ENCODE peak calls at places on chromosome 20, in seven cellular contexts. One of them, this sample, is unnamed. For H3K4me1, the result is how much of the 10 kb centered on the place peaks cover.

GRCh38 chr20:24131684-24132083 is 143.1 kb upstream of the GGTLC1 start:
- DNase-seq in H1: no peak
- DNase-seq in HepG2: no peak
- DNase-seq in A549: no peak
- DNase-seq in GM12878: no peak
- DNase-seq in IMR-90: no peak
- DNase-seq in K562: no peak
- DNase-seq in this sample: no peak

GRCh38 chr20:22825546-22825945 is 209.6 kb upstream of the SSTR4 start:
- DNase-seq in K562: no peak
- DNase-seq in GM12878: no peak
- DNase-seq in HepG2: no peak
- DNase-seq in H1: no peak
- DNase-seq in IMR-90: no peak
- DNase-seq in A549: no peak
- DNase-seq in this sample: no peak

GRCh38 chr20:63697357-63697867 is 960 bp downstream of the TNFRSF6B start:
- DNase-seq in IMR-90: no peak
- DNase-seq in HepG2: no peak
- DNase-seq in GM12878: no peak
- DNase-seq in K562: no peak
- DNase-seq in H1: no peak
- DNase-seq in A549: no peak
- DNase-seq in this sample: peak

GRCh38 chr20:7650481-7650880 is 289.8 kb downstream of the HAO1 start:
- DNase-seq in H1: no peak
- DNase-seq in HepG2: no peak
- DNase-seq in K562: no peak
- DNase-seq in GM12878: no peak
- DNase-seq in A549: no peak
- DNase-seq in IMR-90: no peak
- DNase-seq in this sample: no peak

GRCh38 chr20:62952373-62953166 is at the start of gene SLC17A9:
- DNase-seq in GM12878: peak
- DNase-seq in IMR-90: peak
- DNase-seq in HepG2: peak
- DNase-seq in K562: peak
- DNase-seq in H1: no peak
- DNase-seq in A549: no peak
- DNase-seq in this sample: no peak

GRCh38 chr20:45059022-45059728 is 41.8 kb downstream of the KCNS1 start:
- DNase-seq in HepG2: no peak
- DNase-seq in IMR-90: peak
- DNase-seq in H1: no peak
- DNase-seq in K562: no peak
- DNase-seq in GM12878: no peak
- DNase-seq in A549: no peak
- DNase-seq in this sample: no peak

GRCh38 chr20:62742979-62743776 is 34.5 kb downstream of the NTSR1 start:
- DNase-seq in IMR-90: no peak
- DNase-seq in HepG2: no peak
- DNase-seq in K562: no peak
- DNase-seq in A549: no peak
- DNase-seq in H1: no peak
- DNase-seq in GM12878: no peak
- DNase-seq in this sample: no peak

GRCh38 chr20:11373391-11373790 is 544.3 kb upstream of the BTBD3 start:
- DNase-seq in IMR-90: no peak
- DNase-seq in GM12878: no peak
- DNase-seq in K562: no peak
- DNase-seq in HepG2: no peak
- DNase-seq in H1: no peak
- DNase-seq in A549: no peak
- DNase-seq in this sample: no peak

GRCh38 chr20:63978319-63979220 is 872 bp downstream of the SAMD10 start:
- DNase-seq in A549: no peak
- DNase-seq in IMR-90: peak
- DNase-seq in K562: peak
- DNase-seq in GM12878: no peak
- DNase-seq in H1: no peak
- DNase-seq in HepG2: peak
- DNase-seq in this sample: peak

GRCh38 chr20:33576432-33576883 is 85.7 kb upstream of the C20orf144 start:
- DNase-seq in HepG2: no peak
- DNase-seq in GM12878: no peak
- DNase-seq in K562: no peak
- DNase-seq in IMR-90: peak
- DNase-seq in A549: no peak
- DNase-seq in H1: no peak
- DNase-seq in this sample: peak

GRCh38 chr20:57392512-57393271 is 1.5 kb downstream of the RBM38 start:
- DNase-seq in IMR-90: no peak
- DNase-seq in H1: no peak
- DNase-seq in A549: no peak
- DNase-seq in K562: no peak
- DNase-seq in GM12878: no peak
- DNase-seq in HepG2: no peak
- DNase-seq in this sample: no peak

GRCh38 chr20:57560554-57561355 is at the start of gene PCK1:
- DNase-seq in GM12878: no peak
- DNase-seq in HepG2: peak
- DNase-seq in K562: peak
- DNase-seq in H1: no peak
- DNase-seq in IMR-90: peak
- DNase-seq in A549: peak
- DNase-seq in this sample: no peak

GRCh38 chr20:4793183-4793582 is 71.5 kb downstream of the PRND start:
- DNase-seq in HepG2: no peak
- DNase-seq in A549: no peak
- DNase-seq in K562: no peak
- DNase-seq in IMR-90: no peak
- DNase-seq in GM12878: no peak
- DNase-seq in H1: no peak
- DNase-seq in this sample: no peak

GRCh38 chr20:10541668-10542411 is 106.7 kb downstream of the SLX4IP start:
- DNase-seq in GM12878: no peak
- DNase-seq in K562: no peak
- DNase-seq in A549: no peak
- DNase-seq in H1: no peak
- DNase-seq in HepG2: peak
- DNase-seq in IMR-90: no peak
- DNase-seq in this sample: no peak

GRCh38 chr20:33677991-33678431 is 3.8 kb upstream of the NECAB3 start:
- DNase-seq in IMR-90: no peak
- DNase-seq in A549: no peak
- DNase-seq in HepG2: no peak
- DNase-seq in H1: no peak
- DNase-seq in GM12878: no peak
- DNase-seq in K562: peak
- DNase-seq in this sample: no peak

DNA sequence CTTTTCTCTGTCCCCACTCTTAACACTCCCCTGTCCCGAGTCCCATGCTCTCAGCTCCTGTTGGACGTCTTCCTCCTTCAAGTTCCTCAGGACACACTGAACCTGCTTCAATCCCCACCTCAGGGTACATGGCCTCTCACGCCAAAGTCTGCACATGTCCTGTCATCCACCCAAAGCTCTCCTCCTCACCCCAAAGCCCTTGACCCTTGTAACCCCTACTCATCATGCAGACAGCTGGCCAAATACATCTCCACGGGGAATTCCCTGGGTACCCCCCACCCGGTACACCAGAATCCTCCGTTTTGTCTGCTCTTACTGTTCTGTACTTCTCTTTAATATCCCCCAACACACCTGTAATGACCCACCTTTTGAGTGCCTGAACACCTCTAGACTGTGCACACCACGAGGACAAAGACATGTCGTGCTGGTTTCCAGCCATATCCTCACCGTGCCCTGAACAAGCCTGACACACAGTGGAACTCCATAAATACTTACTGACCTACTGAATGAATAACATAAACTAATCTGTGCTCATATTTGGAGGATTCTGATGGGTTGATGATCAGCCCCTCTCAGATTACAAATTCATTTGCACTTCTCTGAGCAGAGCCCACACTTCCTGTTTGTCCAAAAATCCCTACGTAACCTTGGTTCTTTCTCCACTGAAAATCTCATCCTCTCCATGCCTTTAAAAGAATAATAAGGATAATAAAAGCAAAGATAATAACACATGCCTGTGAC is 66.8 kb upstream of the EYA2 start:
- DNase-seq in IMR-90: peak
- DNase-seq in HepG2: no peak
- DNase-seq in K562: no peak
- DNase-seq in GM12878: no peak
- DNase-seq in H1: no peak
- DNase-seq in A549: no peak
- DNase-seq in this sample: no peak
- TF ChIP-seq USF2 in IMR-90: no peak
- TF ChIP-seq USF2 in HepG2: no peak
- TF ChIP-seq USF2 in K562: no peak
- TF ChIP-seq USF2 in GM12878: no peak
- TF ChIP-seq USF2 in H1: no peak
- TF ChIP-seq USF2 in A549: no peak
- TF ChIP-seq USF2 in this sample: no peak

GRCh38 chr20:42901689-42902518 is 287.8 kb downstream of the PTPRT start:
- DNase-seq in H1: no peak
- DNase-seq in K562: no peak
- DNase-seq in GM12878: no peak
- DNase-seq in A549: no peak
- DNase-seq in IMR-90: no peak
- DNase-seq in HepG2: peak
- DNase-seq in this sample: no peak

GRCh38 chr20:42907730-42908129 is 282.0 kb downstream of the PTPRT start:
- DNase-seq in A549: no peak
- DNase-seq in GM12878: no peak
- DNase-seq in H1: no peak
- DNase-seq in IMR-90: no peak
- DNase-seq in K562: no peak
- DNase-seq in HepG2: no peak
- DNase-seq in this sample: no peak

GRCh38 chr20:42906120-42906519 is 283.6 kb downstream of the PTPRT start:
- DNase-seq in K562: no peak
- DNase-seq in HepG2: no peak
- DNase-seq in H1: no peak
- DNase-seq in A549: no peak
- DNase-seq in IMR-90: no peak
- DNase-seq in GM12878: no peak
- DNase-seq in this sample: no peak

GRCh38 chr20:42902519-42902908 is 287.2 kb downstream of the PTPRT start:
- DNase-seq in K562: no peak
- DNase-seq in GM12878: no peak
- DNase-seq in A549: no peak
- DNase-seq in H1: no peak
- DNase-seq in HepG2: no peak
- DNase-seq in IMR-90: no peak
- DNase-seq in this sample: no peak
- H3K4me1 ChIP-seq in K562: under half
- H3K4me1 ChIP-seq in GM12878: under half
- H3K4me1 ChIP-seq in A549: under half
- H3K4me1 ChIP-seq in H1: under half
- H3K4me1 ChIP-seq in HepG2: under half
- H3K4me1 ChIP-seq in IMR-90: under half
- H3K4me1 ChIP-seq in this sample: under half

DNA sequence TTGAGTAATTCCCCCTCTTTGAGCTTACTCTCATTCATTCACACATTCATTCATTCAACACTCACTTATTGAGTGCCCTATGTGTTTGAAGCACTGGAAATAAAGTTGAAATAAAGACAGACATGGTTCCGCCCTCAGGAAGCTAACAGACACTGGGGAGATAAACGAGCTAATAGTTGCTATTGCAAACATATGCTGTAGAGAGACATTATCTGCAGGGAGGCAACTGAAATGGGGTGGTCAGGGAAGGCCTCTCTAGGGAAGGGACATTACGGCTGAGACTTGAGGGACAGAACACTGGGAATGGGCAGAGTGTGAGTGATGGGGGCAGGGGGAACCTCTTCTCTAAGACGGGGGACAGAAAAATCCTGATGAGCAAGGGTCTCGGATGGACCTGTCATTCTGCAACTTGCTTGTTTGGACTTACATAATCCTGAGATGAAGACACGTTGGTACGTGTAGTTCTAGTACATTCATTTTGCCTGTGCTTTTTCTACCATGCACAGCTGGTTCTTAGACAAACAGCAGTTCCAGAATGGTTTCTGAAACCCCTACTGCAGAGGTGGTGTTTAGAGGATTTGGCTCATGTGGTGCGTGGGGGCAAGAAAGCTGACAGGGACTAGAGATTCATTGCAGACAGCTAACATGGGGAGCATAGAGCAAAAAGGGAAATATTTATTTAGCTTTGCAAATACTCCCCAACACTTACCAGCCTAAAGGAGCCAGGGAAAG is 71.1 kb upstream of the BLCAP start:
- DNase-seq in GM12878: no peak
- DNase-seq in H1: no peak
- DNase-seq in HepG2: no peak
- DNase-seq in IMR-90: no peak
- DNase-seq in A549: no peak
- DNase-seq in K562: no peak
- DNase-seq in this sample: peak
- TF ChIP-seq USF2 in GM12878: no peak
- TF ChIP-seq USF2 in H1: no peak
- TF ChIP-seq USF2 in HepG2: no peak
- TF ChIP-seq USF2 in IMR-90: no peak
- TF ChIP-seq USF2 in A549: no peak
- TF ChIP-seq USF2 in K562: no peak
- TF ChIP-seq USF2 in this sample: no peak

GRCh38 chr20:32358883-32359632 is 927 bp downstream of the ASXL1 start:
- DNase-seq in A549: peak
- DNase-seq in HepG2: peak
- DNase-seq in K562: peak
- DNase-seq in H1: peak
- DNase-seq in GM12878: no peak
- DNase-seq in IMR-90: peak
- DNase-seq in this sample: peak

GRCh38 chr20:32356935-32357868 is 929 bp upstream of the ASXL1 start:
- DNase-seq in K562: peak
- DNase-seq in H1: no peak
- DNase-seq in IMR-90: peak
- DNase-seq in GM12878: peak
- DNase-seq in A549: no peak
- DNase-seq in HepG2: peak
- DNase-seq in this sample: peak

GRCh38 chr20:32357869-32358631 is at the start of gene ASXL1:
- DNase-seq in HepG2: peak
- DNase-seq in K562: peak
- DNase-seq in H1: peak
- DNase-seq in A549: peak
- DNase-seq in IMR-90: peak
- DNase-seq in GM12878: peak
- DNase-seq in this sample: peak

GRCh38 chr20:32359633-32360332 is 1.7 kb downstream of the ASXL1 start:
- DNase-seq in K562: no peak
- DNase-seq in HepG2: no peak
- DNase-seq in GM12878: no peak
- DNase-seq in H1: no peak
- DNase-seq in A549: no peak
- DNase-seq in IMR-90: peak
- DNase-seq in this sample: peak

DNA sequence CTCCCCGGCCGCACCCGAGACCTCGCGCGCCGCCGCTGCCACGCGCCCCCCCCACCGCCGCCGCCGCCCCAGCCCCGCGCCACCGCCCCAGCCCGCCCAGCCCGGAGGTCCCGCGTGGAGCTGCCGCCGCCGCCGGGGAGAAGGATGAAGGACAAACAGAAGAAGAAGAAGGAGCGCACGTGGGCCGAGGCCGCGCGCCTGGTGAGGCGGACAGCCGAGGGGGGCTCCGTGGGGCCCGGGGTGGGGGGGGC is 426 bp downstream of the ASXL1 start:
- DNase-seq in H1: no peak
- DNase-seq in GM12878: no peak
- DNase-seq in IMR-90: no peak
- DNase-seq in A549: no peak
- DNase-seq in K562: no peak
- DNase-seq in HepG2: no peak
- DNase-seq in this sample: no peak
- H3K4me1 ChIP-seq in H1: under half
- H3K4me1 ChIP-seq in GM12878: under half
- H3K4me1 ChIP-seq in IMR-90: under half
- H3K4me1 ChIP-seq in A549: half or more
- H3K4me1 ChIP-seq in K562: under half
- H3K4me1 ChIP-seq in HepG2: half or more
- H3K4me1 ChIP-seq in this sample: under half